ENCODE peak calls at places on chromosome 5, in eight cellular contexts. I, K, D, C, U, G, F and O are unnamed samples.

GRCh38 chr5:172533058-172533398 is 78.7 kb upstream of the SH3PXD2B start:
- DNase-seq in D (no peak), I (no peak), U (no peak), G (no peak), K (no peak), F (peak), C (no peak), O (no peak)

GRCh38 chr5:90560771-90561170 is 2.2 kb downstream of the ADGRV1 start:
- DNase-seq in G (no peak), I (no peak), C (no peak), U (no peak), D (no peak), K (no peak), F (no peak), O (no peak)

GRCh38 chr5:149134778-149135169 is 6.5 kb upstream of the ABLIM3 start:
- DNase-seq in C (no peak), F (no peak), G (no peak), I (no peak), K (no peak), U (no peak), D (no peak), O (no peak)

GRCh38 chr5:103407399-103407798 is 148.8 kb downstream of the MACIR start:
- DNase-seq in C (no peak), U (no peak), K (peak), D (no peak), I (no peak), F (no peak), G (no peak), O (no peak)

GRCh38 chr5:157384971-157385709 is 74.9 kb upstream of the NIPAL4 start:
- DNase-seq in D (no peak), G (peak), K (peak), U (no peak), I (peak), C (peak), F (no peak), O (peak)

GRCh38 chr5:123156577-123157296 is 67.7 kb downstream of the PRDM6 start:
- DNase-seq in F (no peak), C (no peak), G (peak), D (no peak), K (peak), U (no peak), I (no peak), O (no peak)

GRCh38 chr5:113212244-113212920 is 222.4 kb downstream of the TSSK1B start:
- DNase-seq in I (peak), D (no peak), K (peak), C (no peak), U (no peak), F (no peak), G (peak), O (no peak)

GRCh38 chr5:119801570-119801969 is 172.2 kb downstream of the FAM170A start:
- DNase-seq in U (no peak), K (no peak), F (no peak), I (no peak), D (no peak), C (no peak), G (no peak), O (no peak)

GRCh38 chr5:79508354-79508753 is 5.6 kb downstream of the HOMER1 start:
- DNase-seq in G (no peak), D (no peak), C (no peak), I (no peak), F (no peak), K (no peak), U (no peak), O (no peak)

DNA sequence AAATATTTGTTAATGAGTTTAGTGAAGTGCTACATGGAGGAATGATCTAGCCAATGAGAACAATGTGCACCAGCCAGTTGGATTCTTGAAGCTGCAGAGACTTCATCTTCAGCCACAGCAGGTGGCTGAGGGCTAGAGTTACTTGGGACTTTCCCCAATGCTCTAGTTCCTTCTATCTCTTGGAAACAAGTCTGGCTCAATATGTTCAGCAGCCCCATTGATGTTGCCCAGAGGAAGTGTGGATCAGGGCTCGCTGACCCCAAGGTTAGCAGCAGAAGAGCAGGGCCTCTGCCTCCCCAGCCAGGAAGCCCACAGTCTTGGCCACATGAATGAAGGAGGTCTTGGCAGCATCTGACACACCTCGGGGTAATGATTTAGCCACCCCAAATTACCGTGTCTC is 117.5 kb downstream of the SLC1A3 start:
- DNase-seq in C (no peak), K (no peak), D (no peak), G (no peak), U (no peak), F (peak), I (no peak), O (no peak)
- H3K4me3 ChIP-seq in C (no peak), K (no peak), D (no peak), G (no peak), U (no peak), F (peak), I (no peak), O (no peak)

GRCh38 chr5:14156611-14157493 is 13.7 kb downstream of the TRIO start:
- DNase-seq in F (no peak), C (peak), D (peak), U (no peak), K (peak), G (peak), I (peak), O (no peak)
- H3K4me3 ChIP-seq in F (no peak), C (no peak), D (peak), U (no peak), K (no peak), G (no peak), I (peak), O (peak)

DNA sequence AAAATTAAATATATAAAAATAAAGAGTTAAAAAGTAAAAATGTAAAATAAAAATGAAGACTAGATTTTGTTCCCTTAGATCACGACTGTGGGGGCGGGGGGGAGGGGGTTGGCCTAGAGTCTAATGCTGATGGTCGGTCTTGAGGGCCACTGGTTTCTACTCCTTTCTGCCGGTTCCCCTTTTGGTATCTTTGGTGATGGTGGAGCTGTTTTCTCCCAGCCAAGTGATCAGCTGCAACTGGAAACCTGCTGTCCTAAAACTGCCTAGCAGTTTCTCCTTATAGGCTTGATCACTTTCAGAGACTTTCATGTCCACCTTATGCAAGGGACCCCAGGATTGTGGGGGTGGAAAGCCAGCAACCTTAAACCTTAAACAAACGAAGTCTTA is 1.1 kb downstream of the SRD5A1 start:
- DNase-seq in I (no peak), C (no peak), D (no peak), U (no peak), F (no peak), K (peak), G (no peak), O (no peak)
- H3K4me3 ChIP-seq in I (peak), C (peak), D (peak), U (no peak), F (peak), K (peak), G (peak), O (peak)

DNA sequence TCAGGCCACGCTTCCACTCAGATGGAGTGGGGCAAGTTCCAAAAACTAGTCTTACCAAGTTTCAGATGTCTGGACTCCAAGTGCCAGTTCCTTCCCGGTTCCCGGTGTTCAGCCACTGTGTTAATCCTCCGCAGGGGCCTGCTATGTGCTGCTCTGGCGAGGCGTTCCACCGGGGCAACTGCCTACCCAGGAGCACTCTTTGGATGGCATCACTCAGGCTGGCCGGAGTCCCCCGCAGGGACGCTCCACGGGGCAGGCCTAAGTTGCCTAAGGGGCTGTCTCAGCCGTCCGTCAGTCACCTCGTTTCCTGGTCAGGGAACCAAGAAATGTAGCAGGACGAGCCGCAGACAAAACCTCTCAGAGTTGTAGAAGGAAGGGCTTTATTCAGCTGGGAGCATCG is 5.2 kb downstream of the RPS23 start:
- DNase-seq in C (no peak), K (no peak), U (no peak), G (no peak), F (peak), D (no peak), I (no peak), O (no peak)
- H3K4me3 ChIP-seq in C (no peak), K (no peak), U (no peak), G (no peak), F (no peak), D (no peak), I (no peak), O (no peak)

GRCh38 chr5:33440482-33441240 is at the start of gene TARS1:
- DNase-seq in G (peak), U (peak), F (peak), K (peak), C (peak), I (peak), D (peak), O (peak)

GRCh38 chr5:33441241-33441844 is 578 bp downstream of the TARS1 start:
- DNase-seq in K (no peak), U (no peak), D (no peak), G (peak), C (peak), F (no peak), I (no peak), O (no peak)

GRCh38 chr5:33445808-33446207 is 5.0 kb downstream of the TARS1 start:
- DNase-seq in D (no peak), C (no peak), F (no peak), K (peak), U (no peak), G (no peak), I (no peak), O (no peak)

GRCh38 chr5:33448118-33448517 is 7.4 kb downstream of the TARS1 start:
- DNase-seq in G (no peak), I (no peak), U (no peak), C (no peak), D (no peak), F (no peak), K (no peak), O (no peak)

GRCh38 chr5:33444542-33444941 is 3.8 kb downstream of the TARS1 start:
- DNase-seq in C (no peak), D (no peak), I (no peak), K (no peak), U (no peak), F (no peak), G (no peak), O (no peak)
- H3K4me3 ChIP-seq in C (no peak), D (no peak), I (no peak), K (no peak), U (no peak), F (no peak), G (no peak), O (no peak)

GRCh38 chr5:73297430-73297829 is 124.4 kb downstream of the TMEM174 start:
- DNase-seq in I (no peak), K (no peak), D (no peak), F (no peak), C (no peak), U (no peak), G (no peak), O (no peak)

GRCh38 chr5:73299665-73300435 is 126.9 kb downstream of the TMEM174 start:
- DNase-seq in C (no peak), U (peak), F (no peak), D (no peak), I (no peak), K (no peak), G (no peak), O (no peak)

GRCh38 chr5:73300520-73301207 is 127.7 kb downstream of the TMEM174 start:
- DNase-seq in U (peak), K (peak), G (no peak), D (no peak), F (no peak), I (no peak), C (no peak), O (no peak)

GRCh38 chr5:73298251-73299016 is 125.4 kb downstream of the TMEM174 start:
- DNase-seq in C (no peak), G (no peak), D (no peak), K (peak), I (no peak), F (no peak), U (peak), O (no peak)

GRCh38 chr5:73299017-73299630 is 126.1 kb downstream of the TMEM174 start:
- DNase-seq in C (no peak), K (peak), D (no peak), U (peak), F (no peak), I (no peak), G (peak), O (peak)
- H3K4me3 ChIP-seq in C (peak), K (no peak), D (peak), U (peak), F (no peak), I (no peak), G (no peak), O (no peak)

DNA sequence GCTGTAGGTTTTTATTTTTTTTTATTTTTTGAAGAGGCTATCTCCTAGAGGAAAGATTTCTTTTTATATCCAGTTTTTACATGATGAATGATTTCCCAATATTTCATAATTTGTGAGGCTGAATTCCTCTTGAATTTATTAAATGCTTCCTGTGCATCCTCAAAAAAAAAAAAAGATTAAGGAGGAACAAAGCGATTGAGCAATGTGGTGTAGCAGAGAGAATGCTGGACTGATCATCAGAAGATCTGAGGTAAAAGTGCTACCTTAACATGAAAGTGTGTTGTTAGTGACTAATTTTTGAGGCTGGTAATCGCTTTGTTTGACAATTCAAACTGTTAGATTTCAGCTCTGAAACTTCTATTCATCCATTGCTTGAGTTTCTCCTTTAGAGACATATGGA is 125.1 kb downstream of the ESM1 start:
- DNase-seq in F (no peak), K (no peak), U (no peak), D (no peak), I (no peak), C (no peak), G (no peak), O (no peak)
- H3K4me3 ChIP-seq in F (no peak), K (no peak), U (no peak), D (no peak), I (no peak), C (no peak), G (no peak), O (no peak)